ENCODE peak calls at places on chromosomes 16 and 17, in ten cellular contexts. O is heart left ventricle; X is GM12865; A is astrocyte of the cerebellum; C is effector memory CD4-positive, alpha-beta T cell; B is kidney epithelial cell; T is heart right ventricle; L is OCI-LY7; J is PC-3; N is PC-9. K is an unnamed sample.

GRCh38 chr16:75854117-75854516 is 127.8 kb upstream of the CPHXL start:
- DNase-seq in O (no peak), X (no peak), A (no peak), C (no peak), B (no peak), T (no peak), L (no peak), J (no peak), N (no peak), K (no peak)

GRCh38 chr16:86740817-86741799 is 162.8 kb downstream of the FOXL1 start:
- DNase-seq in O (no peak), X (no peak), A (peak; percentile 42), C (no peak), B (no peak), T (peak; percentile 78), L (no peak), J (peak; percentile 63), N (no peak), K (peak; percentile 76)

GRCh38 chr16:67431077-67431804 is at the start of gene HSD11B2:
- DNase-seq in O (peak; percentile 76), X (no peak), A (no peak), C (peak; percentile 6), B (no peak), T (no peak), L (no peak), J (peak; percentile 59), N (peak; percentile 76), K (peak; percentile 42)

GRCh38 chr17:8420041-8420934 is 15.4 kb upstream of the NDEL1 start:
- DNase-seq in O (peak; percentile 70), X (no peak), A (peak; percentile 19), C (no peak), B (no peak), T (peak; percentile 82), L (no peak), J (peak; percentile 16), N (peak; percentile 48), K (peak; percentile 83)

GRCh38 chr16:84754353-84754856 is 54.6 kb downstream of the USP10 start:
- DNase-seq in O (no peak), X (peak; percentile 93), A (peak; percentile 88), C (peak; percentile 48), B (peak; percentile 54), T (peak; percentile 78), L (peak; percentile 87), J (peak; percentile 87), N (peak; percentile 61), K (peak; percentile 95)

GRCh38 chr17:76452646-76453430 is at the start of gene UBE2O:
- DNase-seq in O (peak; percentile 95), X (peak; percentile 92), A (peak; percentile 47), C (peak; percentile 87), B (no peak), T (peak; percentile 87), L (peak; percentile 96), J (peak; percentile 93), N (peak; percentile 88), K (peak; percentile 84)

GRCh38 chr16:28087675-28088285 is 24.3 kb upstream of the GSG1L start:
- DNase-seq in O (no peak), X (no peak), A (no peak), C (no peak), B (no peak), T (no peak), L (no peak), J (no peak), N (no peak), K (no peak)

GRCh38 chr16:21100447-21100846 is 50.2 kb downstream of the DNAH3 start:
- DNase-seq in O (no peak), X (no peak), A (peak; percentile 59), C (no peak), B (peak; percentile 45), T (no peak), L (no peak), J (peak; percentile 77), N (peak; percentile 7), K (peak; percentile 64)

GRCh38 chr17:29349409-29349808 is 40.8 kb upstream of the TAOK1 start:
- DNase-seq in O (no peak), X (no peak), A (no peak), C (no peak), B (no peak), T (no peak), L (no peak), J (no peak), N (no peak), K (peak; percentile 13)

GRCh38 chr17:29345066-29345465 is 45.1 kb upstream of the TAOK1 start:
- DNase-seq in O (no peak), X (no peak), A (no peak), C (no peak), B (no peak), T (no peak), L (no peak), J (no peak), N (no peak), K (no peak)

GRCh38 chr17:29344201-29344856 is 45.8 kb upstream of the TAOK1 start:
- DNase-seq in O (no peak), X (no peak), A (no peak), C (no peak), B (no peak), T (no peak), L (no peak), J (no peak), N (no peak), K (no peak)

GRCh38 chr17:29346462-29346861 is 43.7 kb upstream of the TAOK1 start:
- DNase-seq in O (no peak), X (no peak), A (no peak), C (no peak), B (no peak), T (no peak), L (no peak), J (no peak), N (no peak), K (no peak)

GRCh38 chr17:29347831-29348281 is 42.3 kb upstream of the TAOK1 start:
- DNase-seq in O (no peak), X (no peak), A (no peak), C (no peak), B (peak; percentile 16), T (no peak), L (no peak), J (peak; percentile 4), N (peak; percentile 51), K (peak; percentile 54)
- H3K4me3 ChIP-seq in O (no peak overlapping the region), X (no peak overlapping the region), A (no peak overlapping the region), C (no peak overlapping the region), B (no peak overlapping the region), T (no peak overlapping the region), L (no peak overlapping the region), J (no peak overlapping the region), N (no peak overlapping the region), K (peak overlapping the region; percentile 13)

DNA sequence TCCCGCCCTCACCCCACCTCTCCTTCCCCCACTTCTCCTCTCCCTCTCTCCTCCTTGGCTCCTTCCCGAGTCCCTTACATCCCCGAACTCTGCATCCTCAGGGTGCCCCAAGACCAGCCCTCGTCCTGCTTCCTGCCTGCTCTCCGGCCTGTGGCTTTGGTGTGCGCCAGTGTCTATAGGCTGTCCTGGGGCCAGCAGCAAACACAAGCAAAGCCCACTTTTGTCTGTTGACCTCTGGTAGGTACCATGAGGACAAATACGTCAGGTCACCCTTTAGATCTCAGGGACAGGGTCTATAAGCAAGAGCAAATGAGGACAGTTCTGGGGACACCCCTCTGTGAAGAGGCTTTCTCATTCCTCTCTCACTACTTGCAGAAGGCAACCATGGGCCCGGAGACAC is 327 bp upstream of the COPZ2 start:
- DNase-seq in O (no peak), X (no peak), A (no peak), C (no peak), B (no peak), T (no peak), L (no peak), J (no peak), N (no peak), K (no peak)
- H3K4me3 ChIP-seq in O (peak overlapping the region; percentile 68), X (no peak overlapping the region), A (peak overlapping the region; percentile 20), C (no peak overlapping the region), B (peak overlapping the region; percentile 18), T (peak overlapping the region; percentile 61), L (no peak overlapping the region), J (peak overlapping the region; percentile 37), N (peak overlapping the region; percentile 45), K (peak overlapping the region; percentile 22)

GRCh38 chr17:27385626-27386025 is 70.6 kb upstream of the KSR1 start:
- DNase-seq in O (no peak), X (no peak), A (no peak), C (no peak), B (no peak), T (no peak), L (no peak), J (no peak), N (no peak), K (no peak)

GRCh38 chr17:27384721-27385120 is 71.5 kb upstream of the KSR1 start:
- DNase-seq in O (no peak), X (no peak), A (peak; percentile 69), C (no peak), B (no peak), T (no peak), L (no peak), J (no peak), N (no peak), K (peak; percentile 20)

GRCh38 chr17:27386206-27387075 is 69.8 kb upstream of the KSR1 start:
- DNase-seq in O (no peak), X (no peak), A (no peak), C (no peak), B (no peak), T (no peak), L (no peak), J (no peak), N (no peak), K (no peak)

GRCh38 chr17:27382025-27382424 is 74.2 kb upstream of the KSR1 start:
- DNase-seq in O (no peak), X (no peak), A (no peak), C (no peak), B (no peak), T (no peak), L (no peak), J (no peak), N (no peak), K (no peak)

DNA sequence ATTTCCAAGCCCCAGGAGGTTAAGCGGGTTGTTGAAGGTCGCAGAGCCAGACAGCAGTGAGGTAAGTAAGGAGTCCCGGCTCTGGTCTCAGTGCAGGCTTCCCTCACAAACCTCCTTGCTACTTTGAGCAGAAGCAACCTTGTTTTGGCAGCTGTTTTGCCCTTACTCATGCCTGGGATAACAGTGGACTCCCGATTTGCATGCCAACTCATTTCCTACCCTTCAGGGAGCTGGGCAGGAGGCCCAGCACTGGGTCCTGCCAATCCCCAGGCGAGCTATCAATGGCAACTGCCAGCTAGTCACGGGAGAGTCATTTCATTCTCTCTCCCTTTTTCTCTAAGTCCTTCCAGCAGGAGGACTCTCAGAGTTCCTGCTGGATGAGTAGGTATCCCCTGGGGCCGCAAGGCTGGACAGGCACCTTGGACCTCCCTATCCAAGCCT is 72.0 kb upstream of the KSR1 start:
- DNase-seq in O (peak; percentile 71), X (peak; percentile 56), A (peak; percentile 94), C (no peak), B (peak; percentile 90), T (peak; percentile 67), L (no peak), J (peak; percentile 94), N (peak; percentile 71), K (peak; percentile 95)
- H3K4me3 ChIP-seq in O (no peak overlapping the region), X (no peak overlapping the region), A (no peak overlapping the region), C (no peak overlapping the region), B (no peak overlapping the region), T (no peak overlapping the region), L (no peak overlapping the region), J (no peak overlapping the region), N (no peak overlapping the region), K (no peak overlapping the region)

GRCh38 chr17:4535667-4536258 is 19.4 kb downstream of the MYBBP1A start:
- DNase-seq in O (no peak), X (no peak), A (no peak), C (no peak), B (no peak), T (no peak), L (no peak), J (no peak), N (no peak), K (no peak)

GRCh38 chr17:4536742-4537411 is 18.3 kb downstream of the MYBBP1A start:
- DNase-seq in O (peak; percentile 68), X (no peak), A (no peak), C (no peak), B (no peak), T (no peak), L (no peak), J (no peak), N (no peak), K (peak; percentile 67)

GRCh38 chr17:4534928-4535666 is 20.1 kb downstream of the MYBBP1A start:
- DNase-seq in O (no peak), X (no peak), A (no peak), C (no peak), B (no peak), T (no peak), L (no peak), J (no peak), N (no peak), K (no peak)

GRCh38 chr17:4537451-4538235 is 17.5 kb downstream of the MYBBP1A start:
- DNase-seq in O (peak; percentile 69), X (no peak), A (no peak), C (no peak), B (no peak), T (no peak), L (no peak), J (no peak), N (no peak), K (no peak)

GRCh38 chr17:4536259-4536741 is 18.9 kb downstream of the MYBBP1A start:
- DNase-seq in O (peak; percentile 63), X (no peak), A (no peak), C (no peak), B (no peak), T (no peak), L (no peak), J (no peak), N (no peak), K (no peak)
- H3K4me3 ChIP-seq in O (peak overlapping the region; percentile 8), X (no peak overlapping the region), A (no peak overlapping the region), C (no peak overlapping the region), B (no peak overlapping the region), T (no peak overlapping the region), L (no peak overlapping the region), J (no peak overlapping the region), N (no peak overlapping the region), K (no peak overlapping the region)

K was measured in fibroblast of pulmonary artery.